ENCODE peak calls at places on chromosomes 13 and 19, in four cellular contexts. V is K562, J is H1, I is GM12878. R is an unnamed sample.

GRCh38 chr19:31567776-31568175 is 218.5 kb upstream of the TSHZ3 start:
- DNase-seq in V (no peak), J (no peak), I (no peak), R (no peak)

GRCh38 chr13:49543656-49544055 is 41.7 kb downstream of the RCBTB1 start:
- DNase-seq in I (no peak), V (no peak), J (no peak), R (no peak)

GRCh38 chr19:6738726-6739389 is 622 bp upstream of the TRIP10 start:
- DNase-seq in J (peak), I (no peak), V (no peak), R (no peak)

GRCh38 chr13:64248371-64249065 is 2832.9 kb upstream of the PCDH20 start:
- DNase-seq in J (no peak), V (no peak), I (no peak), R (no peak)

GRCh38 chr13:111610077-111610476 is 289.6 kb downstream of the TEX29 start:
- DNase-seq in J (no peak), I (no peak), V (no peak), R (no peak)

GRCh38 chr13:98265669-98266551 is 88.8 kb upstream of the RNF113B start:
- DNase-seq in V (no peak), J (no peak), I (no peak), R (no peak)

GRCh38 chr13:26280295-26280694 is 26.4 kb downstream of the CDK8 start:
- DNase-seq in J (no peak), I (no peak), V (no peak), R (no peak)

GRCh38 chr13:48263196-48263595 is 30.2 kb downstream of the ITM2B start:
- DNase-seq in I (no peak), J (no peak), V (no peak), R (no peak)

GRCh38 chr19:10918359-10918758 is 10.1 kb downstream of the YIPF2 start:
- DNase-seq in J (no peak), I (no peak), V (no peak), R (peak)

GRCh38 chr13:113769106-113769505 is 10.1 kb downstream of the TMEM255B start:
- DNase-seq in I (no peak), J (no peak), V (no peak), R (no peak)

GRCh38 chr19:51664131-51664530 is 17.5 kb upstream of the SIGLEC14 start:
- DNase-seq in I (no peak), V (no peak), J (no peak), R (no peak)

GRCh38 chr19:1109697-1110671 is 6.2 kb downstream of the GPX4 start:
- DNase-seq in V (no peak), J (no peak), I (no peak), R (no peak)

GRCh38 chr19:16441661-16442071 is 30.1 kb downstream of the EPS15L1 start:
- DNase-seq in J (peak), I (no peak), V (peak), R (no peak)

GRCh38 chr13:32165791-32166190 is 134.2 kb downstream of the FRY start:
- DNase-seq in I (no peak), V (no peak), J (no peak), R (no peak)

GRCh38 chr13:24267283-24267682 is 42.1 kb upstream of the C1QTNF9 start:
- DNase-seq in I (peak), V (no peak), J (no peak), R (no peak)

GRCh38 chr19:16957151-16957662 is 68.4 kb downstream of the F2RL3 start:
- DNase-seq in J (peak), V (no peak), I (no peak), R (no peak)

GRCh38 chr19:35269425-35270117 is 809 bp downstream of the USF2 start:
- DNase-seq in V (peak), I (peak), J (peak), R (peak)
- TF ChIP-seq POLR2A in V (peak), I (peak), J (peak), R (no peak)

DNA sequence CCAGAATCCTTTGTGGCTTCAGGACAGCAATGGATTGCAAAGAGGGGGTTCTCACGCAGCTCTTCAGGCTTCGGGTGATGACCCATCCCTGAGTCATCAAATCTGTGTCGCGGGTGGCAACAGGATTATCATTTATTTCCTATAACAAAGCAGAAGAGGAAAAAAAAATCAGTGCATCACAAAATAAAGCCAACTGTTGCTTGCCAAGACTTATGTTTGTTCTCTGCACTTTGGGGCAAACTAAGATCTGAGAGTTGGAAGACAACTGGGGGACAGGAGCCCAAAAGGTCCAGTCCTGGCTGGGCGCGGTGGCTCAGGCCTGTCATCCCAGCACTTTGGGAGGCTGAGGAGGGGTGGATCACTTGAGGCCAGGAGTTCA is 6.4 kb downstream of the GNA15 start:
- DNase-seq in J (no peak), V (no peak), I (no peak), R (no peak)
- TF ChIP-seq TAF1 in J (no peak), V (no peak), I (no peak), R (no peak)

DNA sequence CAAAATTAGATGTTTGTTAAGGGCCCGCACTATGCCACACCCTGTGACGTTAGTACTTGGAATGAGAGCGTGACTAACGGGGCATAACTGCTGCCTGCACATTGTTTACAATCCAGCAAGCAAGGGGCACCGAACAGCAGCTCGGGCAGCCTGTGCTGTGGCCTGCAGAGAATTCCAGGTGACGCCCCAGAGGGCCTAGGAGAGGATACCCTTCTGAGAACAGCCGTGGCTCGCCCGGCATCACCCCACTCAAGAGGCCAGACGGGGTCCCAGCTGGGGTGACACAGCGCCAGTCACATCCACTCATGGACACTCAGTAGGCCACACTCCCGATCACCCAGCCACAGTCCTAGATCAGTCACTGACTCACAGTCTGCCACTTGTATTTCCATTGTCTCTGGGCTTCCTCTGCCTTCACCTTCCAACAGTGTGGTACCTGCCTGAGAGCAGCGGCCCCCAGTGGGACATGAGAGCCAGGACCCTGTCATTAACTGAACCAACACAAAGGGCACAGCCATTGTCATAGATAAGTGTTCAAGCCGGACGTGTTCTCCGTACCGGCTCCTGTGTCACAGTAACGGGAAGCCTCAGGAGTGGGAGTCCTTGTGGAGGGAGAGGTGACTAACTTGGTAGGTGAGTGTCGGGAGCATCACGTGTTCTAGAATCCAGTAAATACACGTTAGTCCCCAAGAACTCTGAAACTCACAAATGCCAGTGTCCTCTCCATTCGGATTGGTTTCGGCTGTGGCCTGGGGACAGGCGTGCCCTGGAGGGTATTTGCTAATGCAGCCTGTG is 7.5 kb downstream of the ZNF331 start:
- DNase-seq in J (no peak), V (no peak), I (no peak), R (no peak)
- TF ChIP-seq POLR2A in J (no peak), V (no peak), I (no peak), R (no peak)

GRCh38 chr13:19927117-19927734 is 31.3 kb upstream of the ZMYM2 start:
- DNase-seq in V (no peak), J (no peak), I (no peak), R (no peak)
- TF ChIP-seq TAF1 in V (no peak), J (no peak), I (no peak), R (no peak)

DNA sequence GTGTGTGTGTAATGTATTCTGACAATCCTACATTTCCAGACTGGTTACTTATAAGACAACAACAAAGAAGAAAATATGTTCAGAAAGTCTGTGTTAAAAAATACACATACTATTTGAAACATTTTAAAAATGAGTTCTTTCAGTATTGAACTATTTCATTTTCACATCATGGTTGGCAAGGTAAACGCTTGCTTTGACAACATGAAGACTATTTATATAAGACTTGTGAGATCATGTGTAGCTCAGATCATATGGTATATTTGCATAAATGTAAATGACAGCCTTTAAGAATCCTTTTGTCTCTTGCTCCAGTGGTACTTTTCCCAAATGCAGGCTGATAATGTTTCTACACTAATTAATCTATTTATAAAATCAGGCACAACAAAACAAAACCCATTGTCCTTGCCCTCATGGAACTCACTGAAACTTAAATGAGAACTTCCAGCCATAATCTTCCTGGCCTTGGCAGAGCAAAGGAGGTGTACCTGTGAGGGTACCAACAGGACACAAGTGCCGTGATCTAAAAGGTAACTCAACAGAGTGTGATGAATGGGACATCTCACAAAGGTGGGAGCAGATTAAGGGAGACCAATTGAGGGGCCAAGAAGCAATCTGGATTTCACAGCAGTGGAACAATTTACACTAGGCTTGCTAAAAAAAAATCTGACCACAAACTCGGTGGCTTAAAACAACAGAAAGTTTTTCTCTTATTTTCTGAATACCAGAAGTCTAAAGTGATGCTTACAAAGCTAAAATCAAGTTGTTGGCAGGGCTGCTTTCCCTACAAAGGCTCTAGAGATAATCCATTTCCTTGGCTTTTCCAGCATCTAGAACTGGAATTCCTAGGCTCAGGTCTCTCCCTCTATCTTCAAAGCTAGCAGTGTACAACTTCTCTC is 348.9 kb downstream of the TBC1D4 start:
- DNase-seq in V (no peak), I (no peak), J (no peak), R (no peak)
- TF ChIP-seq POLR2A in V (no peak), I (no peak), J (peak), R (no peak)

GRCh38 chr13:95492044-95492801 is 60.3 kb upstream of the CLDN10 start:
- DNase-seq in J (no peak), I (no peak), V (no peak), R (no peak)
- TF ChIP-seq TAF1 in J (no peak), I (no peak), V (no peak), R (no peak)

DNA sequence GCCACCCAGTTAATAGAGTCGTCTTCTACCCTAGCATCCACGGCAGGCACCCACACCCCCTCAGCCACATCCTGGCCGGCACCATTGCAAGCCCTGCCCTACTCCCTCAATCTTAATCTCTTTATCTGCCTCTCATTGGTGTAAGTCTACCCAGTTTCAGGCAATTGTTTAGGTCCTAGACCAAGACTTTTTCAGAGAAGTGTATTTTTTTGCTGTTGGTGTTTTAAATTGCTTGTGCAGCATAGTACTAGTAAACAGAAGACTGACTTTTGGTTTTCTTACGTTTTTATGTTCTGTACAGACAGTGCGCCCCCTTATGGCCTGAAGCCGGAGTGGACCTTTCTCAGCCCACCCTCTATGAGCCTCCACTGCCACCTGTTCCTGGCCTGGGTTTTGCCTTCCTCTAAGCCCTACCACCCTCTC is 2.3 kb upstream of the LCP1 start:
- DNase-seq in J (peak), I (no peak), V (peak), R (no peak)
- TF ChIP-seq POLR2A in J (no peak), I (no peak), V (no peak), R (no peak)

R was measured in GM12892.